ENCODE peak calls at places on chromosome 18, in five cellular contexts. E is HCT116, B is H1, U is GM12878, J is K562. R is an unnamed sample.

GRCh38 chr18:34591920-34592444 is 118.1 kb upstream of the DTNA start:
- DNase-seq in E (no peak), B (no peak), U (no peak), J (no peak), R (no peak)

GRCh38 chr18:11983592-11983991 is 2.3 kb downstream of the IMPA2 start:
- DNase-seq in E (no peak), B (no peak), U (no peak), J (no peak), R (no peak)

GRCh38 chr18:48165104-48165866 is 234.8 kb upstream of the SMAD2 start:
- DNase-seq in E (no peak), B (no peak), U (no peak), J (no peak), R (no peak)

GRCh38 chr18:58277457-58277739 is 233.4 kb downstream of the NEDD4L start:
- DNase-seq in E (no peak), B (no peak), U (no peak), J (no peak), R (no peak)

GRCh38 chr18:29002747-29003146 is 825.8 kb upstream of the CDH2 start:
- DNase-seq in E (no peak), B (no peak), U (no peak), J (no peak), R (no peak)

GRCh38 chr18:69400253-69400975 is at the start of gene DOK6:
- DNase-seq in E (no peak), B (no peak), U (no peak), J (no peak), R (no peak)

GRCh38 chr18:35159782-35160181 is 81.1 kb upstream of the ZNF397 start:
- DNase-seq in E (no peak), B (no peak), U (no peak), J (no peak), R (no peak)

GRCh38 chr18:61992285-61992684 is 99.5 kb upstream of the RNF152 start:
- DNase-seq in E (peak), B (no peak), U (no peak), J (no peak), R (no peak)

GRCh38 chr18:58785171-58785805 is 79.4 kb upstream of the ZNF532 start:
- DNase-seq in E (peak), B (peak), U (no peak), J (no peak), R (peak)

GRCh38 chr18:56315363-56315762 is 323.0 kb downstream of the TXNL1 start:
- DNase-seq in E (no peak), B (no peak), U (no peak), J (no peak), R (no peak)

GRCh38 chr18:3995476-3996102 is 459.5 kb downstream of the DLGAP1 start:
- DNase-seq in E (peak), B (no peak), U (peak), J (peak), R (peak)

GRCh38 chr18:58105206-58105907 is 61.3 kb downstream of the NEDD4L start:
- DNase-seq in E (no peak), B (no peak), U (no peak), J (no peak), R (no peak)

GRCh38 chr18:7395566-7395965 is 164.7 kb downstream of the LRRC30 start:
- DNase-seq in E (no peak), B (no peak), U (no peak), J (no peak), R (no peak)

GRCh38 chr18:9417081-9417841 is 58.1 kb upstream of the RALBP1 start:
- DNase-seq in E (no peak), B (no peak), U (no peak), J (no peak), R (peak)

GRCh38 chr18:62258606-62259005 is 66.5 kb upstream of the TNFRSF11A start:
- DNase-seq in E (no peak), B (no peak), U (no peak), J (no peak), R (no peak)

GRCh38 chr18:79866889-79867574 is 69.3 kb downstream of the KCNG2 start:
- DNase-seq in E (no peak), B (no peak), U (no peak), J (no peak), R (peak)

GRCh38 chr18:3966246-3966984 is 488.7 kb downstream of the DLGAP1 start:
- DNase-seq in E (no peak), B (no peak), U (no peak), J (no peak), R (no peak)

GRCh38 chr18:75456277-75456676 is 28.8 kb upstream of the SMIM21 start:
- DNase-seq in E (no peak), B (no peak), U (no peak), J (no peak), R (no peak)

GRCh38 chr18:60740313-60740712 is 367.7 kb upstream of the MC4R start:
- DNase-seq in E (no peak), B (no peak), U (no peak), J (no peak), R (no peak)

GRCh38 chr18:38244360-38244940 is 678.9 kb upstream of the CELF4 start:
- DNase-seq in E (no peak), B (no peak), U (no peak), J (no peak), R (no peak)

GRCh38 chr18:5900249-5900648 is 4.9 kb upstream of the TMEM200C start:
- DNase-seq in E (no peak), B (no peak), U (no peak), J (no peak), R (no peak)

GRCh38 chr18:2111456-2111855 is 459.8 kb downstream of the METTL4 start:
- DNase-seq in E (no peak), B (no peak), U (no peak), J (no peak), R (no peak)

GRCh38 chr18:59885579-59886163 is 14.1 kb upstream of the PMAIP1 start:
- DNase-seq in E (no peak), B (no peak), U (peak), J (no peak), R (no peak)

GRCh38 chr18:44958040-44958439 is 277.4 kb downstream of the SETBP1 start:
- DNase-seq in E (no peak), B (no peak), U (no peak), J (no peak), R (no peak)

GRCh38 chr18:43514747-43515146 is 237.5 kb upstream of the SYT4 start:
- DNase-seq in E (no peak), B (no peak), U (no peak), J (no peak), R (no peak)

GRCh38 chr18:11883153-11883552 is 25.0 kb downstream of the MPPE1 start:
- DNase-seq in E (no peak), B (no peak), U (peak), J (no peak), R (no peak)

GRCh38 chr18:49723648-49724180 is 89.6 kb downstream of the ACAA2 start:
- DNase-seq in E (peak), B (no peak), U (peak), J (no peak), R (no peak)

GRCh38 chr18:25979358-25979727 is 111.1 kb downstream of the SS18 start:
- DNase-seq in E (no peak), B (no peak), U (no peak), J (no peak), R (no peak)

GRCh38 chr18:25164837-25165791 is 186.9 kb downstream of the ZNF521 start:
- DNase-seq in E (no peak), B (no peak), U (no peak), J (no peak), R (no peak)

GRCh38 chr18:60865801-60866200 is 467.4 kb upstream of the CDH20 start:
- DNase-seq in E (no peak), B (no peak), U (no peak), J (no peak), R (no peak)

GRCh38 chr18:58732471-58732870 is 61.2 kb downstream of the MALT1 start:
- DNase-seq in E (no peak), B (no peak), U (no peak), J (no peak), R (no peak)

GRCh38 chr18:25230658-25231326 is 121.2 kb downstream of the ZNF521 start:
- DNase-seq in E (no peak), B (no peak), U (no peak), J (no peak), R (peak)

GRCh38 chr18:24246143-24246542 is 107.3 kb downstream of the CABYR start:
- DNase-seq in E (no peak), B (no peak), U (peak), J (no peak), R (no peak)

GRCh38 chr18:55687106-55687505 is 99.1 kb upstream of the TCF4 start:
- DNase-seq in E (no peak), B (no peak), U (no peak), J (no peak), R (no peak)

GRCh38 chr18:35386600-35387366 is 9.6 kb upstream of the ZNF396 start:
- DNase-seq in E (peak), B (peak), U (no peak), J (peak), R (peak)

GRCh38 chr18:26992920-26993319 is 127.4 kb upstream of the AQP4 start:
- DNase-seq in E (no peak), B (no peak), U (no peak), J (no peak), R (no peak)

GRCh38 chr18:26993568-26993967 is 128.1 kb upstream of the AQP4 start:
- DNase-seq in E (no peak), B (no peak), U (no peak), J (no peak), R (no peak)

DNA sequence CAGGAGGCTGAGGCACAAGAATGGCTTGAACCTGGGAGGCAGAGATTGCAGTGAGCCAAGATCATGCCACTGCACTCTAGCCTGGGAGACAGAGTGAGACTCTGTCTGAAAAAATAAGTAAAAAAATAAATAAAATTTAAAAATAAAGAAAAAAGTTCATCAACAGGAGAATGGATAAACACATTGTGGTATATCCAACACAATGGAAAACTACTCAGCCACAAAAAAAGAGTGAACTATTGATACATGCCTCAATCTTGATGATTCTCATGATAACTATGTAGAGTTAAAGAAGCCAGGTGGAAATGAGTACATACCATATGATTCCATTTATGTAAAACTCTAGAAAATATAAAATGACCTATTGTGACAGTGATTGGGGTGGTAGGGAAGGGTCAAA is 124.3 kb upstream of the AQP4 start:
- DNase-seq in E (no peak), B (no peak), U (no peak), J (no peak), R (no peak)
- TF ChIP-seq JUND in E (no peak), B (no peak), U (no peak), J (no peak), R (no peak)

GRCh38 chr18:41858761-41859555 is 96.1 kb upstream of the PIK3C3 start:
- DNase-seq in E (no peak), B (no peak), U (no peak), J (no peak), R (no peak)
- TF ChIP-seq JUND in E (no peak), B (no peak), U (no peak), J (no peak), R (no peak)

DNA sequence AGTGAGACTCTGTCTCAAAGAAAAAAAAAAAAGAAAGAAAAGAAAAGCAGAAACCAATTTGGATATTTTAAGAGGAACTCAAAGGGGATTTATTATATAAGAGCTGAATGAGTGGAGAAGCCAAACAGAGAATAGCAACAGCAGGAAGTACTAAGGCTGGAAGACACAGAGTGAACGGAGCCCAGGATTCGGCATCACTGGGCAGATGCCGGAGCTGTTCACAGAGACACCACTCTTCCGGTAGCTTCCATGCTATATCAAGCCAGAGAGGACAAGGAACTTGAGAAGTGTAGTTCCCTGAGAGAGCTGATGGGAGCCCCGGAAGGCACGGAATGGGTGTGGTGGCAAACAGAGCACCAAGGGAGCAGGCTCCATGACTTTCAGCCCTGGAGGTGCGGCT is 46.9 kb upstream of the CABLES1 start:
- DNase-seq in E (no peak), B (no peak), U (no peak), J (no peak), R (no peak)
- TF ChIP-seq JUND in E (no peak), B (no peak), U (no peak), J (no peak), R (no peak)

GRCh38 chr18:67359868-67360838 is 156.4 kb downstream of the DSEL start:
- DNase-seq in E (no peak), B (no peak), U (no peak), J (no peak), R (no peak)
- TF ChIP-seq JUND in E (no peak), B (no peak), U (no peak), J (no peak), R (no peak)